ENCODE peak calls at places on chromosomes 12 and 14, in nine cellular contexts. A, O, B, H, T, F, W, C and V are unnamed samples.

GRCh38 chr14:45249847-45250575 is 3.0 kb downstream of the MIS18BP1 start:
- DNase-seq in A (no peak), W (peak; percentile 78), B (no peak), H (no peak), C (no peak), T (peak; percentile 49), F (no peak), O (peak; percentile 94), V (no peak)

GRCh38 chr14:100106260-100106659 is 41.0 kb downstream of the EVL start:
- DNase-seq in F (peak; percentile 69), O (no peak), T (no peak), A (no peak), W (no peak), B (peak; percentile 63), C (peak; percentile 17), H (no peak), V (no peak)

GRCh38 chr14:23478109-23478698 is 8.7 kb downstream of the NGDN start:
- DNase-seq in F (peak; percentile 69), H (peak; percentile 33), B (peak; percentile 28), O (peak; percentile 74), W (peak; percentile 37), T (peak; percentile 68), C (peak; percentile 46), A (peak; percentile 49), V (peak; percentile 47)

GRCh38 chr12:3130053-3130805 is 53.0 kb downstream of the TSPAN9 start:
- DNase-seq in F (no peak), H (no peak), B (no peak), C (no peak), T (no peak), W (no peak), O (peak; percentile 19), A (no peak), V (no peak)

GRCh38 chr12:124545508-124546418 is 21.6 kb downstream of the NCOR2 start:
- DNase-seq in T (no peak), W (no peak), B (no peak), C (no peak), F (no peak), O (peak; percentile 43), H (no peak), A (peak; percentile 44), V (no peak)

GRCh38 chr14:30283822-30284446 is 275.0 kb upstream of the G2E3 start:
- DNase-seq in H (no peak), T (peak; percentile 60), C (no peak), W (no peak), O (peak; percentile 53), A (no peak), B (no peak), F (no peak), V (peak; percentile 69)

GRCh38 chr14:65229431-65230286 is 127.3 kb upstream of the MAX start:
- DNase-seq in T (peak; percentile 52), B (no peak), W (no peak), C (no peak), F (peak; percentile 35), O (no peak), A (peak; percentile 45), H (no peak), V (peak; percentile 55)

GRCh38 chr14:101975231-101975630 is 10.9 kb downstream of the DYNC1H1 start:
- DNase-seq in O (no peak), C (no peak), A (no peak), T (no peak), H (no peak), W (no peak), F (no peak), B (no peak), V (peak; percentile 33)

GRCh38 chr12:54299515-54300266 is 1.1 kb downstream of the NFE2 start:
- DNase-seq in W (no peak), F (no peak), T (no peak), C (no peak), B (no peak), H (no peak), O (no peak), A (no peak), V (no peak)

GRCh38 chr14:99571303-99571986 is 32.6 kb downstream of the CCDC85C start:
- DNase-seq in B (no peak), F (no peak), H (no peak), O (no peak), C (no peak), W (no peak), T (no peak), A (no peak), V (no peak)

GRCh38 chr12:64400041-64400440 is 4.2 kb upstream of the XPOT start:
- DNase-seq in A (no peak), O (peak; percentile 68), T (peak; percentile 28), H (no peak), C (no peak), W (peak; percentile 10), F (no peak), B (peak; percentile 37), V (peak; percentile 16)

GRCh38 chr12:116384629-116385485 is 107.4 kb upstream of the MED13L start:
- DNase-seq in C (no peak), O (peak; percentile 76), F (no peak), A (no peak), W (no peak), T (no peak), H (no peak), B (no peak), V (no peak)

GRCh38 chr12:62977419-62977818 is 42.5 kb upstream of the PPM1H start:
- DNase-seq in F (no peak), C (no peak), W (no peak), B (no peak), T (no peak), A (no peak), O (no peak), H (no peak), V (no peak)

GRCh38 chr12:12010277-12011031 is 60.3 kb upstream of the BCL2L14 start:
- DNase-seq in A (no peak), B (peak; percentile 49), H (no peak), W (no peak), T (peak; percentile 52), O (peak; percentile 61), C (peak; percentile 71), F (peak; percentile 27), V (no peak)

GRCh38 chr14:102508410-102508773 is 1.2 kb downstream of the ANKRD9 start:
- DNase-seq in H (no peak), C (no peak), T (no peak), B (no peak), W (no peak), A (no peak), O (no peak), F (no peak), V (no peak)

GRCh38 chr12:12405882-12406281 is 49.0 kb downstream of the BORCS5 start:
- DNase-seq in F (no peak), C (no peak), B (no peak), O (no peak), A (no peak), W (no peak), T (no peak), H (no peak), V (peak; percentile 72)

GRCh38 chr14:104876251-104876699 is 11.2 kb downstream of the CEP170B start:
- DNase-seq in C (no peak), W (no peak), O (peak; percentile 16), B (peak; percentile 9), A (no peak), H (no peak), F (peak; percentile 27), T (peak; percentile 48), V (no peak)

GRCh38 chr14:74720526-74720925 is 7.6 kb downstream of the FCF1 start:
- DNase-seq in A (no peak), T (no peak), C (no peak), H (no peak), F (no peak), O (peak; percentile 90), W (peak; percentile 43), B (no peak), V (no peak)

GRCh38 chr12:124698211-124698997 is 131.0 kb upstream of the NCOR2 start:
- DNase-seq in B (no peak), C (no peak), W (no peak), O (peak; percentile 19), A (no peak), F (no peak), T (peak; percentile 52), H (no peak), V (no peak)

GRCh38 chr12:57732270-57732669 is 6.3 kb downstream of the AGAP2 start:
- DNase-seq in T (no peak), H (no peak), W (no peak), B (no peak), F (no peak), C (no peak), A (no peak), O (no peak), V (no peak)
- H3K27me3 ChIP-seq in T (no peaks in the 10 kb centered on the region), H (no peaks in the 10 kb centered on the region), W (peaks cover 59% of the 10 kb centered on the region), B (no peaks in the 10 kb centered on the region), F (no peaks in the 10 kb centered on the region), C (peaks cover 3% of the 10 kb centered on the region), A (peaks cover 3% of the 10 kb centered on the region), O (peaks cover 61% of the 10 kb centered on the region), V (peaks cover 20% of the 10 kb centered on the region)

DNA sequence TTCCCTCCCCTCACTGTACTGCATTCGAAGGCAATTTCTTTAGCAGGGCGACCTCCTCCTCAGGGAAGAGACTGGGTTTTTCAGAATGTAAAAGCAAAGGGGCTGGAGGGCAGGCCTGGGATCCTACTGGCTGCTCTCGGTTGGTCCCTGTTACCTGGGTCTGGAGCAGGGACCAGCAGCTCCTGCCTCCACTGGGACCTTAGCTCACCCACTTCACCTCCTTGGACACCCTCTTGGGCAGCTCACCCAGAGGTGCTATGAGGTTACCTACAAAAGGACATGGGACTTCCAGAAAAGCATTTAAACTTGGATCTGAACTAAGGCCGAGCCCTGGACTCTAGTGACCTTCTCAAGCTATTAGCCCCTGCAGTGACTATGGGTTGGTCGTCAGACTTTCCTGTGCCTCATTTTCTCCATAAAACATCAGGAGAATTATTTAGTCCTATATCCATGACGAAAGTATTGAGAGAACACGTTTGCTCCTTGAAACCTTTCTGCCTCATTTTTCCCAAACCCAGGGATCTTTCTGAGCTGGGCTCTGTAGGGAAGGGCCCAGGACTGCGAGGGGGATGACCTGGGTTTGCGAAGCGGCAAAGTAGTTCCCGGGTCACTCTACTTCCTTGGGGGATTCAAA is 65.0 kb downstream of the FBXL14 start:
- DNase-seq in A (no peak), C (no peak), W (no peak), O (no peak), F (no peak), B (no peak), H (no peak), T (no peak), V (no peak)
- H3K4me3 ChIP-seq in A (peak overlapping the region; percentile 38), C (peak overlapping the region; percentile 64), W (peak overlapping the region; percentile 67), O (peak overlapping the region; percentile 58), F (no peak overlapping the region), B (peak overlapping the region; percentile 36), H (no peak overlapping the region), T (peak overlapping the region; percentile 42), V (peak overlapping the region; percentile 31)

DNA sequence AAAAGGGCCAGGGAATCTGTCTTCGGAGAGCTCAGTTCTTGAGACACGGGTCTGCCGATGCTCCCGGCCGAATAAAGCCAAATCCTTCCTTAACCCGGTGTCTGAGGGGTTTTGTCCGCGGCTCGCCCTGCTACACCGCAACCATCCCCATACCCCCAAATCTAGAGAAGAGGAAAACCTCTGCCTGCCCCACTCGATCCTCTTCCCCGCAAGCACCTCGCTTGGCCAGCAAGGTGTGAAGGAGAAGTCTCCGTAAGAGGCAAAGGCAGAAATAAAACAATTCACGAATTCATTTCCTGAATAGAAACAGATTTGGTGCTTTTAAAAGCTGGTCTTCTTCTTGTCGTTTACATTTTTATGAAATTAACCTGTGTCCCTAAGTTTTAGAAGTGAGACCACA is 67.3 kb upstream of the GALNT9 start:
- DNase-seq in F (no peak), B (no peak), W (no peak), H (no peak), A (no peak), T (no peak), O (no peak), C (peak; percentile 12), V (no peak)
- H3K27me3 ChIP-seq in F (peaks cover 3% of the 10 kb centered on the region), B (no peaks in the 10 kb centered on the region), W (peaks cover 19% of the 10 kb centered on the region), H (no peaks in the 10 kb centered on the region), A (no peaks in the 10 kb centered on the region), T (no peaks in the 10 kb centered on the region), O (peaks cover 12% of the 10 kb centered on the region), C (no peaks in the 10 kb centered on the region), V (no peaks in the 10 kb centered on the region)

GRCh38 chr12:120836119-120836684 is 68.0 kb downstream of the SPPL3 start:
- DNase-seq in W (no peak), O (no peak), C (no peak), F (no peak), B (no peak), A (no peak), T (no peak), H (no peak), V (peak; percentile 69)
- H3K4me3 ChIP-seq in W (no peak overlapping the region), O (no peak overlapping the region), C (no peak overlapping the region), F (no peak overlapping the region), B (no peak overlapping the region), A (no peak overlapping the region), T (no peak overlapping the region), H (no peak overlapping the region), V (no peak overlapping the region)